ENCODE peak calls at places on chromosomes 13 and 19, in eight cellular contexts. A, C, W, D, S, B, K and T are unnamed samples.

GRCh38 chr19:46221981-46222610 is 7.4 kb upstream of the IGFL1 start:
- DNase-seq in A (peak), C (peak), W (peak), D (peak), S (peak), B (peak), K (no peak), T (peak)

GRCh38 chr13:37995052-37995451 is 125.5 kb upstream of the TRPC4 start:
- DNase-seq in A (no peak), C (peak), W (no peak), D (peak), S (no peak), B (peak), K (no peak), T (no peak)

GRCh38 chr19:50181121-50181520 is 18.0 kb upstream of the IZUMO2 start:
- DNase-seq in A (no peak), C (no peak), W (no peak), D (no peak), S (no peak), B (no peak), K (no peak), T (no peak)

GRCh38 chr13:99968521-99969367 is 2.8 kb downstream of the ZIC5 start:
- DNase-seq in A (no peak), C (no peak), W (no peak), D (no peak), S (peak), B (no peak), K (no peak), T (no peak)

GRCh38 chr19:45448887-45449299 is 18.9 kb upstream of the FOSB start:
- DNase-seq in A (no peak), C (no peak), W (no peak), D (no peak), S (peak), B (no peak), K (no peak), T (peak)

GRCh38 chr19:53785196-53785889 is 38.8 kb downstream of the NLRP12 start:
- DNase-seq in A (no peak), C (no peak), W (no peak), D (no peak), S (no peak), B (no peak), K (no peak), T (no peak)

GRCh38 chr13:21670883-21671792 is at the start of gene FGF9:
- DNase-seq in A (peak), C (peak), W (peak), D (peak), S (no peak), B (peak), K (no peak), T (peak)

GRCh38 chr13:76886005-76886291 is 257 bp downstream of the KCTD12 start:
- DNase-seq in A (no peak), C (no peak), W (no peak), D (no peak), S (no peak), B (no peak), K (no peak), T (no peak)

GRCh38 chr13:29749401-29750177 is 100.8 kb downstream of the UBL3 start:
- DNase-seq in A (no peak), C (peak), W (no peak), D (peak), S (no peak), B (peak), K (no peak), T (peak)

GRCh38 chr13:24032252-24032651 is 128.3 kb upstream of the SPATA13 start:
- DNase-seq in A (no peak), C (peak), W (no peak), D (peak), S (no peak), B (peak), K (no peak), T (peak)

GRCh38 chr13:19959141-19959830 is 759 bp downstream of the ZMYM2 start:
- DNase-seq in A (peak), C (peak), W (peak), D (peak), S (peak), B (peak), K (peak), T (peak)

GRCh38 chr13:109700176-109700575 is 86.2 kb downstream of the IRS2 start:
- DNase-seq in A (peak), C (peak), W (peak), D (peak), S (no peak), B (peak), K (no peak), T (peak)

GRCh38 chr13:110103026-110103425 is 203.9 kb downstream of the COL4A1 start:
- DNase-seq in A (no peak), C (no peak), W (no peak), D (no peak), S (no peak), B (no peak), K (no peak), T (no peak)

GRCh38 chr13:51416107-51416506 is 36.7 kb downstream of the INTS6 start:
- DNase-seq in A (no peak), C (no peak), W (no peak), D (no peak), S (no peak), B (no peak), K (no peak), T (no peak)

GRCh38 chr13:86932935-86933334 is 738.2 kb upstream of the SLITRK5 start:
- DNase-seq in A (no peak), C (no peak), W (no peak), D (peak), S (no peak), B (peak), K (no peak), T (no peak)

GRCh38 chr19:30206187-30206586 is 166.0 kb upstream of the ZNF536 start:
- DNase-seq in A (no peak), C (no peak), W (no peak), D (no peak), S (no peak), B (no peak), K (no peak), T (no peak)

GRCh38 chr19:18765224-18765623 is 25.9 kb downstream of the COMP start:
- DNase-seq in A (no peak), C (no peak), W (no peak), D (no peak), S (no peak), B (no peak), K (no peak), T (no peak)

GRCh38 chr19:16575282-16575681 is 3.1 kb upstream of the SLC35E1 start:
- DNase-seq in A (no peak), C (no peak), W (no peak), D (no peak), S (no peak), B (no peak), K (no peak), T (no peak)

GRCh38 chr13:77509221-77509620 is 26.3 kb upstream of the SCEL start:
- DNase-seq in A (no peak), C (peak), W (no peak), D (peak), S (no peak), B (peak), K (no peak), T (peak)

GRCh38 chr13:34412817-34413365 is 529.2 kb upstream of the NBEA start:
- DNase-seq in A (no peak), C (peak), W (no peak), D (peak), S (no peak), B (no peak), K (no peak), T (peak)

GRCh38 chr19:35642312-35642711 is 767 bp downstream of the ETV2 start:
- DNase-seq in A (no peak), C (no peak), W (no peak), D (no peak), S (no peak), B (no peak), K (no peak), T (no peak)

GRCh38 chr19:13023666-13024065 is 28.4 kb downstream of the NFIX start:
- DNase-seq in A (no peak), C (no peak), W (no peak), D (peak), S (no peak), B (peak), K (no peak), T (no peak)

GRCh38 chr19:6125571-6125989 is 9.9 kb upstream of the ACSBG2 start:
- DNase-seq in A (peak), C (peak), W (peak), D (peak), S (no peak), B (peak), K (no peak), T (peak)

GRCh38 chr13:112688560-112689497 is 1.0 kb upstream of the ATP11A start:
- DNase-seq in A (no peak), C (no peak), W (no peak), D (peak), S (no peak), B (peak), K (no peak), T (peak)

GRCh38 chr19:33368074-33368864 is 5.2 kb upstream of the CEBPG start:
- DNase-seq in A (peak), C (peak), W (no peak), D (peak), S (no peak), B (peak), K (no peak), T (peak)

GRCh38 chr13:46480131-46480530 is 72.8 kb upstream of the LRCH1 start:
- DNase-seq in A (no peak), C (no peak), W (no peak), D (no peak), S (no peak), B (no peak), K (no peak), T (no peak)

GRCh38 chr13:112200200-112200599 is 133.3 kb downstream of the SOX1 start:
- DNase-seq in A (peak), C (no peak), W (no peak), D (no peak), S (no peak), B (no peak), K (no peak), T (no peak)

GRCh38 chr13:37326319-37326718 is 220.9 kb upstream of the CSNK1A1L start:
- DNase-seq in A (no peak), C (no peak), W (no peak), D (peak), S (no peak), B (peak), K (no peak), T (peak)

GRCh38 chr13:41268764-41269163 is 5.4 kb upstream of the MTRF1 start:
- DNase-seq in A (no peak), C (peak), W (no peak), D (peak), S (no peak), B (peak), K (no peak), T (no peak)

GRCh38 chr13:109941951-109942350 is 155.6 kb upstream of the IRS2 start:
- DNase-seq in A (no peak), C (no peak), W (no peak), D (peak), S (no peak), B (peak), K (no peak), T (peak)

GRCh38 chr19:10566658-10567410 is 1.0 kb upstream of the KRI1 start:
- DNase-seq in A (no peak), C (no peak), W (no peak), D (no peak), S (no peak), B (no peak), K (no peak), T (no peak)

GRCh38 chr19:50311723-50312635 is 17.2 kb downstream of the KCNC3 start:
- DNase-seq in A (no peak), C (no peak), W (no peak), D (no peak), S (no peak), B (no peak), K (no peak), T (no peak)

GRCh38 chr13:102631198-102631597 is 34.4 kb downstream of the TPP2 start:
- DNase-seq in A (no peak), C (no peak), W (no peak), D (no peak), S (no peak), B (no peak), K (no peak), T (no peak)

GRCh38 chr13:67148219-67148583 is 81.9 kb downstream of the PCDH9 start:
- DNase-seq in A (no peak), C (peak), W (no peak), D (peak), S (no peak), B (peak), K (no peak), T (peak)

GRCh38 chr19:18859676-18860301 is 28.0 kb downstream of the UPF1 start:
- DNase-seq in A (no peak), C (no peak), W (no peak), D (peak), S (peak), B (peak), K (no peak), T (no peak)

GRCh38 chr19:14248578-14249011 is 42.6 kb upstream of the ADGRL1 start:
- DNase-seq in A (peak), C (no peak), W (peak), D (peak), S (no peak), B (peak), K (no peak), T (no peak)

GRCh38 chr13:35891973-35892441 is 239.2 kb downstream of the DCLK1 start:
- DNase-seq in A (no peak), C (no peak), W (no peak), D (peak), S (no peak), B (no peak), K (no peak), T (no peak)

DNA sequence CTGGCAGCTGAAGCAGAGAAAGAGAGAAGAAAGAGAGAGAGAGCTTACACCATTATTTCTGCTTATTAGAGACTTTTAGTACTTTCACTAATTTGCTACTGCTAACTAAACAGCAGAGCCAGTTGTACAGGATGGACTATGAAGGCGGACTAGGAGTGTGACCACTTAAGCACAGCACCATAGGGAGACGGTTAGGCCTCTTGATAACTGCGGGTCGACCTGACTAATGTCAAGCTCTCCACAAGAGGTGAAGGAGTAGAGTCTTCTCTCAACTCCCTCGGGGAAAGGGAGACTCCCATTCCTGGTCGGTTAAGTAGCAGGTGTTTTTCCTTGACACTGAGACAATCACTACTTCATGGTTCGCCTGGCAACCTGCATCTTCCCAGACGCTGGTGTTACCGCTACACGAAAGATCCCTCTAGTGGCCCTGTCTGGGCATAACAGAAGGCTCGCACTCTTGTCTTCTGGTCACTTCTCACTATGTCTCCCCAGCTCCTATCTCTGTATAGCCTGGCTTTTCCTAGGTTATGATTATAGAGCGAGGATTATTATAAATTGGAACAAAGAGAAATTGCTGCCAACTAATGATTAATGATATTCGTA is 5.3 kb upstream of the PSG7 start:
- DNase-seq in A (no peak), C (no peak), W (no peak), D (peak), S (no peak), B (peak), K (no peak), T (no peak)
- TF ChIP-seq CTCF in A (no peak), C (peak), W (peak), D (peak), S (peak), B (peak), K (no peak), T (peak)

DNA sequence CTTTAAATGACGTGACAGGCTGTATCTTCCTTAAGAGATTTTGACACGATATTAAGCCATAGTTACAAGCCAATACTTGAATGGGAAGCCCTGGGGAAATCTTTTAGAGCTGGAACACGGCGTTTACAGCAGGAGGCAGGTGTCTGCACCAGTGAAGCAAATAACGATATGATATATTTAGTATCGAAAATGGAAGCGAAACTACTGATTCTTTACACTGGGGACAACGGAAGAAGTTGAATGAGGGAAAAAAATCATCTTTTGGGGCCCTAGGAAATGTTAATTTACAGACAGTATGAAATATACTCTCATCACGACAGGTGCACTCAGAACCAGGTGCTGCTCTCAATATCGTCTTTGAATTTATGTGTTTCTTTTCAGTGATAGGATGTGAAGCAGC is 793.9 kb upstream of the PCDH20 start:
- DNase-seq in A (no peak), C (no peak), W (no peak), D (no peak), S (no peak), B (peak), K (no peak), T (no peak)
- H3K4me3 ChIP-seq in A (no peak), C (no peak), W (no peak), D (no peak), S (no peak), B (no peak), K (no peak), T (no peak)

GRCh38 chr13:79079351-79079839 is 326.7 kb downstream of the RBM26 start:
- DNase-seq in A (no peak), C (no peak), W (no peak), D (no peak), S (peak), B (no peak), K (no peak), T (no peak)
- TF ChIP-seq CTCF in A (no peak), C (no peak), W (no peak), D (no peak), S (no peak), B (no peak), K (no peak), T (no peak)

DNA sequence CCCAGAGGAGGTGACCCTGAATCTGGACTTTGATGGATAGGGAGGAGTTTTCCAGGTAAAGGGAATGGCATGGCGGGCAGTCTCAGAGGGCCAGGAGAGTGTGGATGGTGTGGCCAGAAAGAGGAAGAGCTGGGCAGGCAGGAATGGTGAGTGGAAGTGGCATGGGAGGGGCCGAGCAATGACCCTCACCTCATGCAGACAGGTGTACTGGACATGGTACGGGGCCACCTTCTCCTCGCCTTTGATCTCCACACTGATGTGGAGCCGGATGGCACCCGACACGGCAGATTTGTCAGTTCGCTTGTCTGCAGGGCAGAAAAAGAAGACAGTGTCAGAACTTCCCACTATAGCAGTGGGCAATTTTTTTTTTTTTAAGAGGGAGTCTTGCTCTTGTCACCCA is 45.5 kb downstream of the UNC13A start:
- DNase-seq in A (no peak), C (no peak), W (no peak), D (no peak), S (no peak), B (no peak), K (no peak), T (no peak)
- H3K4me3 ChIP-seq in A (no peak), C (no peak), W (no peak), D (no peak), S (no peak), B (no peak), K (no peak), T (no peak)